ENCODE peak calls at places on chromosome 19, in eight cellular contexts. C is Peyer's patch, L is breast epithelium, W is endothelial cell of umbilical vein, S is H1, I is testis, O is right lobe of liver, M is heart left ventricle. X is an unnamed sample. For H3K4me1, the result is how much of the 10 kb centered on the place peaks cover.

GRCh38 chr19:42563352-42564210 is 31.1 kb downstream of the CEACAM8 start:
- DNase-seq in C (no peak), I (peak), S (no peak), L (no peak), O (no peak), M (no peak), W (peak), X (no peak)

GRCh38 chr19:38417544-38418506 is 8.2 kb downstream of the RASGRP4 start:
- DNase-seq in C (peak), O (peak), I (peak), W (no peak), M (peak), S (no peak), L (no peak), X (no peak)

GRCh38 chr19:5547881-5548280 is 19.9 kb downstream of the TINCR start:
- DNase-seq in O (no peak), L (no peak), C (peak), S (no peak), I (no peak), M (no peak), W (peak), X (no peak)

GRCh38 chr19:6691342-6691741 is 21.4 kb upstream of the TNFSF14 start:
- DNase-seq in L (no peak), S (no peak), O (no peak), M (no peak), W (no peak), C (no peak), I (no peak), X (no peak)

GRCh38 chr19:43555185-43555770 is 20.0 kb downstream of the XRCC1 start:
- DNase-seq in M (peak), O (peak), L (no peak), C (peak), I (peak), S (peak), W (peak), X (no peak)

GRCh38 chr19:50912727-50913716 is 1.8 kb upstream of the KLK4 start:
- DNase-seq in I (no peak), W (no peak), O (no peak), S (no peak), L (no peak), C (no peak), M (no peak), X (no peak)

GRCh38 chr19:30492581-30492980 is 120.4 kb downstream of the ZNF536 start:
- DNase-seq in L (no peak), S (peak), O (no peak), C (no peak), M (no peak), I (no peak), W (no peak), X (no peak)

GRCh38 chr19:52190679-52191293 is 934 bp downstream of the PPP2R1A start:
- DNase-seq in S (no peak), O (peak), M (peak), C (peak), W (no peak), L (peak), I (peak), X (no peak)

GRCh38 chr19:48321622-48322591 is 3.4 kb upstream of the EMP3 start:
- DNase-seq in W (peak), O (peak), I (peak), S (peak), M (peak), L (peak), C (peak), X (peak)

GRCh38 chr19:4908781-4909171 is 525 bp upstream of the UHRF1 start:
- DNase-seq in I (no peak), M (no peak), W (no peak), O (no peak), C (no peak), L (no peak), S (no peak), X (no peak)

GRCh38 chr19:49149652-49150105 is 5.5 kb downstream of the HRC start:
- DNase-seq in W (peak), O (peak), I (peak), M (peak), L (peak), C (no peak), S (no peak), X (no peak)

GRCh38 chr19:33197591-33198000 is 3.5 kb downstream of the LRP3 start:
- DNase-seq in C (no peak), O (no peak), S (no peak), W (no peak), I (no peak), L (no peak), M (no peak), X (no peak)

GRCh38 chr19:10230155-10230903 is 802 bp downstream of the S1PR2 start:
- DNase-seq in L (peak), C (no peak), S (no peak), I (peak), O (peak), W (no peak), M (peak), X (no peak)

GRCh38 chr19:50794074-50794777 is 4.0 kb downstream of the ACP4 start:
- DNase-seq in O (no peak), S (no peak), W (no peak), M (no peak), L (no peak), I (no peak), C (peak), X (no peak)

GRCh38 chr19:28864577-28865042 is 348.3 kb downstream of the UQCRFS1 start:
- DNase-seq in C (no peak), M (peak), W (no peak), I (peak), O (no peak), S (no peak), L (no peak), X (no peak)

GRCh38 chr19:4929186-4929585 is 19.9 kb downstream of the UHRF1 start:
- DNase-seq in S (no peak), W (no peak), C (no peak), L (no peak), M (no peak), O (no peak), I (no peak), X (no peak)

GRCh38 chr19:21092107-21092506 is 10.1 kb downstream of the ZNF714 start:
- DNase-seq in W (no peak), S (no peak), O (no peak), C (no peak), I (no peak), M (no peak), L (no peak), X (no peak)

GRCh38 chr19:10501971-10502523 is 1.1 kb downstream of the KEAP1 start:
- DNase-seq in W (peak), S (no peak), O (peak), I (peak), M (peak), C (peak), L (peak), X (no peak)

GRCh38 chr19:4077800-4078683 is 11.3 kb upstream of the ZBTB7A start:
- DNase-seq in M (peak), O (peak), I (peak), S (no peak), L (peak), C (peak), W (peak), X (no peak)

GRCh38 chr19:21912654-21913053 is 76.7 kb upstream of the ZNF43 start:
- DNase-seq in O (no peak), M (no peak), S (no peak), C (no peak), I (no peak), L (no peak), W (no peak), X (no peak)

GRCh38 chr19:43481701-43482100 is 16.3 kb upstream of the LYPD3 start:
- DNase-seq in W (no peak), I (no peak), M (no peak), S (no peak), O (no peak), C (no peak), L (no peak), X (no peak)

GRCh38 chr19:38389101-38389925 is 816 bp downstream of the SPRED3 start:
- DNase-seq in M (no peak), S (no peak), W (peak), C (peak), O (no peak), L (no peak), I (peak), X (no peak)

GRCh38 chr19:8484331-8484894 is 18.0 kb downstream of the PRAM1 start:
- DNase-seq in W (no peak), L (peak), M (peak), I (peak), S (no peak), C (peak), O (peak), X (no peak)

GRCh38 chr19:3544742-3545668 is 6.0 kb downstream of the TEKTIP1 start:
- DNase-seq in O (peak), S (no peak), I (peak), C (peak), M (peak), W (peak), L (no peak), X (no peak)

GRCh38 chr19:40057166-40057565 is 1.1 kb upstream of the ZNF780B start:
- DNase-seq in W (no peak), I (no peak), S (no peak), O (no peak), M (no peak), L (no peak), C (no peak), X (no peak)

GRCh38 chr19:36837525-36837901 is 674 bp downstream of the ZNF790 start:
- DNase-seq in O (no peak), W (no peak), L (no peak), I (no peak), M (no peak), C (no peak), S (no peak), X (no peak)

GRCh38 chr19:58033741-58034475 is at the start of gene ZSCAN1:
- DNase-seq in W (peak), L (peak), C (peak), M (peak), S (peak), I (peak), O (peak), X (peak)

GRCh38 chr19:28168557-28168956 is 1044.4 kb downstream of the UQCRFS1 start:
- DNase-seq in W (no peak), S (peak), O (no peak), C (no peak), M (no peak), I (no peak), L (no peak), X (no peak)

GRCh38 chr19:51497666-51498065 is 3.9 kb downstream of the SIGLEC12 start:
- DNase-seq in W (no peak), L (no peak), M (no peak), I (no peak), C (no peak), S (no peak), O (no peak), X (no peak)

GRCh38 chr19:18771328-18772242 is 19.5 kb downstream of the COMP start:
- DNase-seq in W (no peak), M (no peak), L (no peak), S (no peak), I (no peak), O (no peak), C (no peak), X (no peak)

GRCh38 chr19:57103573-57104277 is 16.1 kb upstream of the USP29 start:
- DNase-seq in I (peak), M (peak), S (no peak), C (no peak), L (peak), O (no peak), W (peak), X (no peak)

GRCh38 chr19:52722062-52723005 is 12.5 kb downstream of the ZNF611 start:
- DNase-seq in L (no peak), M (no peak), W (peak), C (no peak), O (no peak), I (no peak), S (no peak), X (no peak)

GRCh38 chr19:16087940-16088339 is 11.6 kb downstream of the TPM4 start:
- DNase-seq in W (no peak), S (no peak), I (no peak), L (no peak), C (no peak), M (no peak), O (no peak), X (peak)
- H3K4me1 ChIP-seq in W (under half), S (under half), I (under half), L (under half), C (under half), M (under half), O (under half), X (under half)

GRCh38 chr19:53824134-53824611 is at the start of gene NLRP12:
- DNase-seq in I (no peak), W (no peak), L (no peak), C (no peak), M (peak), S (no peak), O (peak), X (no peak)

GRCh38 chr19:53813996-53814395 is 10.1 kb downstream of the NLRP12 start:
- DNase-seq in W (no peak), M (no peak), I (no peak), L (no peak), O (no peak), S (no peak), C (no peak), X (no peak)

GRCh38 chr19:53823380-53824120 is 564 bp downstream of the NLRP12 start:
- DNase-seq in S (no peak), I (no peak), O (no peak), M (no peak), W (no peak), L (no peak), C (no peak), X (no peak)

DNA sequence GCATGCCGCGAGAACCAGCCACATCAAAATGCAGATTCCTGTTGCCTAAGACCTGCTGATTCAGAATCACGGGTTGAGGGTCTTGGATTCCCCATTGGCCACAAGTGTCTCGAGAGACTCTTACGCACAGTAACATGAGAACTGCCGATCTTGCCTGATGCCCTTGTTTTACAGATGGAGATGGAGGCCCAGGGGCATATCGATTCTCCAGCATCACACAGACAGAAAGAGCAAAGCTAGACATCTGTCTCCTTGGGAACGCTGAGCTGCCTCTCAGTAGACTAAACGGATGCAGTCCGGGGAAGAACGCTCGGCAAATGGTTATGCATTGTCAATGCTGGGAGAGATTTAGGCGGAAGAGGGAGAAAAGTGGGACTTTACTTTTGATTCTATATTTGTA is 5.4 kb downstream of the NLRP12 start:
- DNase-seq in O (no peak), W (no peak), L (no peak), S (no peak), I (no peak), M (no peak), C (no peak), X (no peak)
- TF ChIP-seq POLR2A in O (no peak), W (no peak), L (no peak), S (no peak), I (no peak), M (no peak), C (no peak), X (no peak)

GRCh38 chr19:14370169-14370998 is 10.9 kb upstream of the ADGRE5 start:
- DNase-seq in I (no peak), L (no peak), M (no peak), S (no peak), W (no peak), O (no peak), C (no peak), X (no peak)

GRCh38 chr19:14375055-14375581 is 6.1 kb upstream of the ADGRE5 start:
- DNase-seq in M (peak), I (no peak), S (no peak), O (peak), C (no peak), W (no peak), L (peak), X (no peak)

GRCh38 chr19:14368011-14368513 is 13.2 kb upstream of the ADGRE5 start:
- DNase-seq in O (no peak), C (no peak), S (no peak), L (no peak), W (no peak), I (no peak), M (no peak), X (no peak)

GRCh38 chr19:14369399-14370168 is 11.7 kb upstream of the ADGRE5 start:
- DNase-seq in I (no peak), W (no peak), C (no peak), O (no peak), S (no peak), M (peak), L (peak), X (no peak)

DNA sequence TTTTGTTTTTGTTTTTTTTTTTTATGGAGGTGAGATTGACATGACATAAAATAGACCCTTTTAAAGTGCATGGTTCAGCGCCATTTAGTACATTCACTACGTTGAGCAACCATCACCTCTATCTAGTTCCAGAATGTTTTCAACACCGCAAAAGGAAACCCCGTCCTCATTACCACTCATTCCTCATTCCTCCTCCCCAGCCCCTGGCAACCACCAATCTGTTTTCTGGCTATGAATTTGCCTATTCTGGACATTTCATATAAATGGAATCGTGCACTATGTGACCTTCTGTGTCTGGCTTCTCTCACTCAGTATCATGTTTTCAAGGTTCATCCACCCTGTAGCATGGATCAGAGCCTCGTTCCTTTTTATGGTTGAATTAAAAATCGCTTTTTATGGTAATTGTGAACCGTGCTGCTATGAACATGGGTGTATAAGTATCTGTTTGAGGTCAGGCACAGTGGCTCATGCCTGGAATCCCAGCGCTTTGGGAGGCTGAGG is 9.9 kb upstream of the ADGRE5 start:
- DNase-seq in W (no peak), L (no peak), M (no peak), O (no peak), C (no peak), S (no peak), I (no peak), X (no peak)
- H3K4me1 ChIP-seq in W (under half), L (under half), M (under half), O (under half), C (under half), S (under half), I (under half), X (under half)

GRCh38 chr19:17471410-17472125 is 1.2 kb downstream of the SLC27A1 start:
- DNase-seq in M (no peak), C (no peak), O (no peak), L (no peak), I (no peak), W (no peak), S (no peak), X (no peak)

GRCh38 chr19:17469371-17470203 is 737 bp upstream of the SLC27A1 start:
- DNase-seq in L (peak), M (peak), S (peak), C (peak), W (peak), I (peak), O (peak), X (peak)

GRCh38 chr19:17469092-17469370 is 1.3 kb upstream of the SLC27A1 start:
- DNase-seq in S (no peak), L (no peak), O (no peak), I (no peak), M (no peak), C (no peak), W (no peak), X (no peak)

GRCh38 chr19:17468302-17469091 is 1.8 kb upstream of the SLC27A1 start:
- DNase-seq in S (no peak), C (no peak), O (peak), I (peak), W (no peak), L (peak), M (peak), X (no peak)

GRCh38 chr19:17470204-17470841 is at the start of gene SLC27A1:
- DNase-seq in M (peak), I (peak), C (peak), L (peak), O (peak), S (peak), W (peak), X (peak)
- TF ChIP-seq POLR2A in M (no peak), I (no peak), C (no peak), L (no peak), O (no peak), S (peak), W (peak), X (no peak)

GRCh38 chr19:1257475-1258160 is 9.2 kb downstream of the MIDN start:
- DNase-seq in C (no peak), I (no peak), L (no peak), W (no peak), S (no peak), O (no peak), M (no peak), X (no peak)

GRCh38 chr19:1259873-1260748 is 9.0 kb upstream of the CIRBP start:
- DNase-seq in O (peak), I (no peak), M (peak), L (no peak), S (no peak), C (peak), W (peak), X (no peak)

GRCh38 chr19:1258161-1258492 is 9.7 kb downstream of the MIDN start:
- DNase-seq in O (no peak), W (no peak), L (no peak), C (no peak), M (no peak), S (no peak), I (no peak), X (no peak)

GRCh38 chr19:1259206-1259872 is 9.8 kb upstream of the CIRBP start:
- DNase-seq in C (peak), M (peak), L (no peak), S (no peak), W (peak), O (peak), I (no peak), X (no peak)

GRCh38 chr19:1258707-1259205 is 10.4 kb downstream of the MIDN start:
- DNase-seq in S (no peak), L (no peak), M (no peak), C (peak), O (no peak), W (no peak), I (no peak), X (no peak)
- H3K4me1 ChIP-seq in S (under half), L (under half), M (half or more), C (half or more), O (half or more), W (half or more), I (half or more), X (half or more)

GRCh38 chr19:54662730-54663129 is at the start of gene LILRB4:
- DNase-seq in C (no peak), M (peak), I (peak), L (no peak), O (peak), S (no peak), W (no peak), X (no peak)

GRCh38 chr19:54668353-54668752 is 5.6 kb downstream of the LILRB4 start:
- DNase-seq in C (no peak), L (no peak), W (no peak), S (no peak), I (no peak), M (no peak), O (no peak), X (no peak)

GRCh38 chr19:54670576-54671347 is 8.0 kb downstream of the LILRB4 start:
- DNase-seq in I (no peak), S (no peak), M (no peak), C (no peak), O (no peak), L (no peak), W (no peak), X (peak)

GRCh38 chr19:54665530-54665929 is 2.7 kb downstream of the LILRB4 start:
- DNase-seq in S (no peak), L (no peak), M (no peak), O (no peak), W (no peak), C (no peak), I (no peak), X (peak)

DNA sequence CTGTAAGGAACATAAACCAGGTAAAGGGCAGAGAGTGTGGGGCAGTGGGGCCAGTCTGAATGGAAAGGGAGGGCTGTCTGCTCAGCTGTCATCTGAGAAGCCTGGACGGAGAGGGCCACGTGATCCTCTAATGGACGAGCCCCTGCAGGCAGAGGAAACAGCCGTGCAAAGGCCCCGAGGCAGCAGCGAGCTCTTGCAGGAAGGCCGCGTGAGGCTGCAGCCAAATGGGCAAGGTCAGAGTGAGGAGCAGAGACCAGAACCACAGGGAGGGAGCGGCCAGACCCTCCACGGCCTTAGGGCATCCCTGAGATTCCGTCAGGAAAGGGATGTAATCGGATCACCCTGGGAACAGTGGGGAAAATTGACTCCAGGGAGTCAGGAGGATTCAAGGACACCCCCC is 4.4 kb downstream of the LILRB4 start:
- DNase-seq in C (no peak), W (no peak), O (no peak), I (no peak), S (no peak), M (no peak), L (no peak), X (peak)
- TF ChIP-seq POLR2A in C (no peak), W (no peak), O (no peak), I (no peak), S (no peak), M (no peak), L (no peak), X (no peak)

X was measured in esophagus muscularis mucosa.